ENCODE peak calls at places on chromosomes 13 and 19, in nine cellular contexts. U, Z, X, S, F, M, E, Q and T are unnamed samples.

GRCh38 chr13:77265336-77265735 is 61.6 kb downstream of the MYCBP2 start:
- DNase-seq in Q (no peak), U (no peak), F (no peak), Z (no peak), S (no peak), E (no peak), X (no peak), M (no peak), T (no peak)

GRCh38 chr19:33404506-33404905 is 31.0 kb downstream of the CEBPG start:
- DNase-seq in Z (peak; percentile 24), M (no peak), E (no peak), S (peak; percentile 18), F (no peak), X (no peak), U (no peak), Q (no peak), T (peak; percentile 12)

GRCh38 chr19:18590273-18591272 is 2.0 kb downstream of the REX1BD start:
- DNase-seq in Z (no peak), M (peak; percentile 62), S (peak; percentile 62), F (peak; percentile 52), X (peak; percentile 82), E (no peak), U (no peak), Q (peak; percentile 55), T (no peak)

GRCh38 chr13:37069597-37070103 is 10.2 kb upstream of the SUPT20H start:
- DNase-seq in U (no peak), Q (no peak), M (no peak), F (no peak), S (no peak), E (no peak), X (no peak), Z (no peak), T (no peak)

GRCh38 chr19:662962-663681 is at the start of gene RNF126:
- DNase-seq in S (peak; percentile 87), F (peak; percentile 96), M (peak; percentile 96), U (peak; percentile 97), Z (peak; percentile 97), Q (peak; percentile 96), X (peak; percentile 87), E (peak; percentile 94), T (peak; percentile 95)

GRCh38 chr13:79667771-79668170 is 186.8 kb downstream of the NDFIP2 start:
- DNase-seq in Q (no peak), U (no peak), F (no peak), X (no peak), S (no peak), Z (no peak), M (no peak), E (no peak), T (no peak)

GRCh38 chr19:12794196-12794921 is 3.1 kb downstream of the JUNB start:
- DNase-seq in S (no peak), M (no peak), Z (no peak), Q (no peak), E (no peak), F (peak; percentile 60), X (no peak), U (no peak), T (no peak)

GRCh38 chr13:95628488-95628887 is 16.0 kb downstream of the DZIP1 start:
- DNase-seq in E (no peak), Q (no peak), Z (no peak), M (no peak), X (no peak), U (no peak), F (no peak), S (no peak), T (no peak)

GRCh38 chr19:46373573-46374359 is 26.9 kb downstream of the PPP5C start:
- DNase-seq in F (peak; percentile 78), U (no peak), E (peak; percentile 95), X (peak; percentile 72), Z (peak; percentile 88), M (peak; percentile 96), Q (no peak), S (no peak), T (peak; percentile 96)

GRCh38 chr13:80340643-80341097 is 256 bp downstream of the SPRY2 start:
- DNase-seq in M (no peak), Z (no peak), X (peak; percentile 72), E (no peak), F (peak; percentile 67), Q (no peak), S (peak; percentile 28), U (no peak), T (no peak)

GRCh38 chr19:36436531-36436930 is 18.1 kb upstream of the ZFP82 start:
- DNase-seq in Z (no peak), E (no peak), S (no peak), U (no peak), F (no peak), M (no peak), X (no peak), Q (no peak), T (no peak)

GRCh38 chr13:49908637-49909036 is 27.5 kb downstream of the SPRYD7 start:
- DNase-seq in Q (no peak), X (no peak), Z (no peak), F (no peak), M (no peak), E (no peak), U (no peak), S (no peak), T (no peak)

GRCh38 chr13:32150794-32151193 is 119.2 kb downstream of the FRY start:
- DNase-seq in S (peak; percentile 72), Z (peak; percentile 83), U (no peak), F (peak; percentile 52), E (peak; percentile 40), M (no peak), X (peak; percentile 88), Q (peak; percentile 39), T (peak; percentile 59)

DNA sequence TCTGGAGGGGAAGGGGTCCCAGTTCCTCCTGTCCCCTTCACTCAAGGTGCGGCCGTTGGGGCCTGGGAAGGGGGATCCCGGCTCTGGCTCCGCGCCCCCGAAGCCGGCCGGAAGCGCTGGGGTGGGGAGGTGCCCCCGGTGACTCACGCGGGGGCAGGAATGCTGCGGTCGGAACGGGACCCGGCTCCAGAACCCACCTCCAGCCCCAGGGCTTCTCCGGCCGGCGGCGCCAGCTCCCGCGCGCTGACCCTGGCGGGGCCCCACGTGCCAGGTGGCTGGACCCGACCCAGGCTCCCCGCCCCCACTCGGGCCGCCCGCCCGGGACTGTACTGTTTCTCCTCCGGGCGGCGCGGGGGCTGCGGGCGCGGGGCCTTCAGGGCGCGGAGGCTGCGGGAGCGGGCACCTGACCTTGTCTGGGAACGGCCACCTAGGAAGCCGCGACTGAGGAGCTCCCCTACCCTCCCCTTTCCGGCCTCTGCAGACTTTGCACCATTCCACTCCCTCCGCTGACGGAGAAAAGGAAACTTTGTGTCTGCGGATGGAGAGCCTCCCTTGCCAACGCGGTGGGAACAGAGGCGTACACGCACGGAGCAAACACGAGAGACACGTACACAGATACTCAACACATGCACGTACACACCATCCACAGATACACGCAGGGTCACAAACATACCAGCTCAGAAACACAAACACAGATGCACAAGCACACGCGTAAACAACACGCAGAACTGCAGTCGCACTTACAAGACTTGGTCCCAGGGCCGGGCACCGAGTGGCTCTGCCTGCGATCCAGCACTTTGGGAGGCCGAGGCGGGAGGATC is 7.2 kb downstream of the AXL start:
- DNase-seq in F (peak; percentile 89), S (peak; percentile 68), Q (peak; percentile 47), M (peak; percentile 85), E (peak; percentile 74), Z (peak; percentile 81), U (peak; percentile 62), X (peak; percentile 93), T (peak; percentile 71)
- TF ChIP-seq CTCF in F (peak; percentile 12), S (no peak), Q (no peak), M (peak; percentile 9), E (no peak), Z (no peak), U (no peak), X (peak; percentile 13), T (no peak)

GRCh38 chr13:40640202-40640601 is 26.2 kb downstream of the FOXO1 start:
- DNase-seq in U (no peak), F (no peak), M (no peak), X (no peak), Q (no peak), S (no peak), E (no peak), Z (no peak), T (no peak)
- H3K4me1 ChIP-seq in U (peaks cover 90% of the 10 kb centered on the region), F (peaks cover 31% of the 10 kb centered on the region), M (peaks cover 41% of the 10 kb centered on the region), X (no peaks in the 10 kb centered on the region), Q (peaks cover 44% of the 10 kb centered on the region), S (peaks cover 43% of the 10 kb centered on the region), E (peaks cover 10% of the 10 kb centered on the region), Z (peaks cover 71% of the 10 kb centered on the region), T (peaks cover 68% of the 10 kb centered on the region)

GRCh38 chr13:60221581-60221980 is 57.9 kb upstream of the DIAPH3 start:
- DNase-seq in M (no peak), Q (no peak), F (no peak), X (no peak), S (no peak), U (no peak), E (no peak), Z (no peak), T (no peak)

GRCh38 chr13:60227168-60227567 is 63.4 kb upstream of the DIAPH3 start:
- DNase-seq in X (peak; percentile 1), U (no peak), M (no peak), Q (no peak), F (no peak), S (no peak), E (no peak), Z (no peak), T (no peak)

GRCh38 chr13:60229708-60230272 is 66.1 kb upstream of the DIAPH3 start:
- DNase-seq in F (no peak), M (no peak), Q (no peak), Z (no peak), U (no peak), X (peak; percentile 77), S (no peak), E (no peak), T (no peak)

GRCh38 chr13:60230593-60230992 is 66.9 kb upstream of the DIAPH3 start:
- DNase-seq in U (no peak), F (no peak), M (no peak), E (no peak), Q (no peak), Z (no peak), X (peak; percentile 83), S (no peak), T (no peak)

DNA sequence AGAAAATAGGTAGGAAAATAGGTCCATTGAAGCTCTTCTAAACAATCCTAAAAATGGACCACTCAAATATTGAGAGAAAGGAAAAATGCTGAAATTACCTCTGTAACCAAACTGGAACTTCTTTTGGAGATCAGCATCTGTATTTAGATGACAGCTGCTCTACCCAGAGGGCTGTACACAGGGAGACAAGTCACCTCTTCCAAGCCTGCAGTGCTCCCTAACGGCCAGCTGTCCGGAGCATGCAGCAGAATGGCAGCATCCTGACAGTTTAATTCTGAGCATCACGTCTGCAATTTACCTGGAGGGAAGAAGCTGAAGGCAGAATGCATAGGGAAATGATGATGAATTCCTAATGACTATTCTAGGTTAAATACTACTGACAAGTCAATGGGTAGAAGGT is 62.8 kb upstream of the DIAPH3 start:
- DNase-seq in X (peak; percentile 14), Z (no peak), E (no peak), U (no peak), M (no peak), F (no peak), Q (no peak), S (no peak), T (peak; percentile 28)
- TF ChIP-seq CTCF in X (peak; percentile 45), Z (peak; percentile 21), E (no peak), U (no peak), M (no peak), F (peak; percentile 26), Q (no peak), S (no peak), T (no peak)

DNA sequence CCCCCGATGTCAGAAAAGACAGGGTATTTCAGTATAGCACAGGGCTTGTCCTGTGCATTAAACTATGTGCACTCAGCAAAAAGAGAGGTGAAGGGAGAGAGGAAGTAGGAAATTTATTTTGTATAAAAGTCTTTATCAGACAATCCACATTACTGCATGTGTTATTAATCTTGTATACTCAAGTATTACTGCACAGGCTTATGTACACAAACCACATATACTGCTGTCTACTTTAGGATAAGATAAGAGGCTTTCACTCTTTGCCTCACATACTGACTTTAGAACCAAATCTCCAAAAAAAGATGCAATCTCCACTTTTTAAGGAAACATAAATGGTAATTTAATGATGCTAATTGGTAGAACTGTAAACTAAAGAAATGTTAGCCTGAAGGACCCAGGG is 500.9 kb downstream of the FOXO1 start:
- DNase-seq in S (no peak), M (no peak), U (no peak), Z (no peak), E (no peak), Q (no peak), F (no peak), X (no peak), T (no peak)
- H3K4me1 ChIP-seq in S (no peaks in the 10 kb centered on the region), M (no peaks in the 10 kb centered on the region), U (peaks cover 18% of the 10 kb centered on the region), Z (no peaks in the 10 kb centered on the region), E (no peaks in the 10 kb centered on the region), Q (no peaks in the 10 kb centered on the region), F (no peaks in the 10 kb centered on the region), X (peaks cover 4% of the 10 kb centered on the region), T (no peaks in the 10 kb centered on the region)